ENCODE peak calls at places on chromosomes 11 and 22, in ten cellular contexts. One of them, this sample, is unnamed.

GRCh38 chr11:124811423-124812125 is 11.4 kb upstream of the MSANTD2 start:
- DNase-seq in pancreas: no peak
- DNase-seq in neural progenitor cell: no peak
- DNase-seq in LNCaP clone FGC: no peak
- DNase-seq in right atrium auricular region: no peak
- DNase-seq in astrocyte: no peak
- DNase-seq in tibial nerve: no peak
- DNase-seq in fibroblast of lung: no peak
- DNase-seq in cardiac muscle cell: no peak
- DNase-seq in foreskin fibroblast: no peak
- DNase-seq in this sample: no peak

GRCh38 chr11:14673824-14674432 is 30.3 kb downstream of the PDE3B start:
- DNase-seq in LNCaP clone FGC: no peak
- DNase-seq in neural progenitor cell: no peak
- DNase-seq in fibroblast of lung: no peak
- DNase-seq in tibial nerve: no peak
- DNase-seq in right atrium auricular region: no peak
- DNase-seq in foreskin fibroblast: peak
- DNase-seq in pancreas: no peak
- DNase-seq in astrocyte: no peak
- DNase-seq in cardiac muscle cell: peak
- DNase-seq in this sample: no peak

GRCh38 chr11:10680956-10681487 is 12.5 kb downstream of the IRAG1 start:
- DNase-seq in fibroblast of lung: peak
- DNase-seq in astrocyte: no peak
- DNase-seq in foreskin fibroblast: peak
- DNase-seq in LNCaP clone FGC: no peak
- DNase-seq in tibial nerve: no peak
- DNase-seq in pancreas: no peak
- DNase-seq in cardiac muscle cell: no peak
- DNase-seq in right atrium auricular region: no peak
- DNase-seq in neural progenitor cell: no peak
- DNase-seq in this sample: no peak

GRCh38 chr11:9004310-9004945 is 627 bp upstream of the NRIP3 start:
- DNase-seq in right atrium auricular region: no peak
- DNase-seq in astrocyte: no peak
- DNase-seq in tibial nerve: no peak
- DNase-seq in neural progenitor cell: peak
- DNase-seq in fibroblast of lung: no peak
- DNase-seq in LNCaP clone FGC: no peak
- DNase-seq in cardiac muscle cell: no peak
- DNase-seq in pancreas: peak
- DNase-seq in foreskin fibroblast: no peak
- DNase-seq in this sample: no peak

GRCh38 chr11:65434057-65434666 is 11.6 kb downstream of the NEAT1 start:
- DNase-seq in right atrium auricular region: peak
- DNase-seq in pancreas: no peak
- DNase-seq in tibial nerve: no peak
- DNase-seq in neural progenitor cell: no peak
- DNase-seq in LNCaP clone FGC: no peak
- DNase-seq in astrocyte: no peak
- DNase-seq in foreskin fibroblast: no peak
- DNase-seq in cardiac muscle cell: peak
- DNase-seq in fibroblast of lung: peak
- DNase-seq in this sample: peak

GRCh38 chr11:55942785-55943392 is 6.7 kb upstream of the OR5I1 start:
- DNase-seq in foreskin fibroblast: no peak
- DNase-seq in cardiac muscle cell: peak
- DNase-seq in pancreas: no peak
- DNase-seq in right atrium auricular region: no peak
- DNase-seq in tibial nerve: no peak
- DNase-seq in LNCaP clone FGC: peak
- DNase-seq in fibroblast of lung: peak
- DNase-seq in astrocyte: no peak
- DNase-seq in neural progenitor cell: peak
- DNase-seq in this sample: peak

GRCh38 chr11:911031-911889 is 650 bp upstream of the CHID1 start:
- DNase-seq in astrocyte: peak
- DNase-seq in foreskin fibroblast: peak
- DNase-seq in neural progenitor cell: peak
- DNase-seq in pancreas: no peak
- DNase-seq in tibial nerve: no peak
- DNase-seq in LNCaP clone FGC: no peak
- DNase-seq in fibroblast of lung: peak
- DNase-seq in cardiac muscle cell: peak
- DNase-seq in right atrium auricular region: peak
- DNase-seq in this sample: peak

GRCh38 chr22:21590809-21591641 is 23.5 kb downstream of the UBE2L3 start:
- DNase-seq in pancreas: no peak
- DNase-seq in astrocyte: no peak
- DNase-seq in right atrium auricular region: no peak
- DNase-seq in cardiac muscle cell: no peak
- DNase-seq in foreskin fibroblast: no peak
- DNase-seq in fibroblast of lung: no peak
- DNase-seq in neural progenitor cell: no peak
- DNase-seq in tibial nerve: no peak
- DNase-seq in LNCaP clone FGC: no peak
- DNase-seq in this sample: no peak

GRCh38 chr11:2987881-2988280 is 4.2 kb downstream of the NAP1L4 start:
- DNase-seq in neural progenitor cell: no peak
- DNase-seq in LNCaP clone FGC: no peak
- DNase-seq in right atrium auricular region: no peak
- DNase-seq in cardiac muscle cell: no peak
- DNase-seq in pancreas: no peak
- DNase-seq in foreskin fibroblast: no peak
- DNase-seq in tibial nerve: no peak
- DNase-seq in astrocyte: no peak
- DNase-seq in fibroblast of lung: peak
- DNase-seq in this sample: no peak

GRCh38 chr11:2988996-2989395 is 3.1 kb downstream of the NAP1L4 start:
- DNase-seq in astrocyte: no peak
- DNase-seq in fibroblast of lung: peak
- DNase-seq in right atrium auricular region: no peak
- DNase-seq in foreskin fibroblast: no peak
- DNase-seq in pancreas: no peak
- DNase-seq in cardiac muscle cell: no peak
- DNase-seq in tibial nerve: no peak
- DNase-seq in neural progenitor cell: no peak
- DNase-seq in LNCaP clone FGC: no peak
- DNase-seq in this sample: no peak

GRCh38 chr11:2990617-2991476 is 1.3 kb downstream of the NAP1L4 start:
- DNase-seq in tibial nerve: no peak
- DNase-seq in fibroblast of lung: peak
- DNase-seq in foreskin fibroblast: no peak
- DNase-seq in astrocyte: no peak
- DNase-seq in neural progenitor cell: peak
- DNase-seq in pancreas: no peak
- DNase-seq in cardiac muscle cell: no peak
- DNase-seq in right atrium auricular region: no peak
- DNase-seq in LNCaP clone FGC: no peak
- DNase-seq in this sample: no peak

GRCh38 chr11:2989551-2989950 is 2.6 kb downstream of the NAP1L4 start:
- DNase-seq in right atrium auricular region: no peak
- DNase-seq in fibroblast of lung: no peak
- DNase-seq in cardiac muscle cell: no peak
- DNase-seq in pancreas: no peak
- DNase-seq in neural progenitor cell: no peak
- DNase-seq in tibial nerve: no peak
- DNase-seq in LNCaP clone FGC: no peak
- DNase-seq in foreskin fibroblast: no peak
- DNase-seq in astrocyte: no peak
- DNase-seq in this sample: no peak

DNA sequence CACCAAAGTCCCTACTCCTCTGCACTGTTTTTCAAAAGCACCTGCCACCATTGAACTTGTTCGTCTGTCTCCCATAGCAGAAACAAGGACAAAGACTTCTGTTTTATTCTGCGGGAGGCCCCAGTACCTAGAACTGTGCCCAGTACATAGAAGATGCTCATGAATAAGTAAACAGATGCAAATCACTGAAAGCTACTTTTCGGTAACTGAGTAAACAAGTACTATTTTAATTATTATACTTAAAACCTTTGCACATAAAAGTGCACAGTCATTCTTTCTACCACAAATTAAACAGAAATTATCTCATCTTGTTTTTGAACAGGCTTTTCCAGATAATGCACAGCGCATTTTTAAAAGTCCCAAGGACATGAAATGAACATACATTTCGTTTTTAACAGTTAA is 3.8 kb downstream of the NAP1L4 start:
- DNase-seq in LNCaP clone FGC: peak
- DNase-seq in right atrium auricular region: no peak
- DNase-seq in tibial nerve: no peak
- DNase-seq in fibroblast of lung: peak
- DNase-seq in cardiac muscle cell: no peak
- DNase-seq in astrocyte: no peak
- DNase-seq in neural progenitor cell: no peak
- DNase-seq in foreskin fibroblast: no peak
- DNase-seq in pancreas: no peak
- DNase-seq in this sample: no peak
- H3K4me3 ChIP-seq in LNCaP clone FGC: peak
- H3K4me3 ChIP-seq in right atrium auricular region: no peak
- H3K4me3 ChIP-seq in tibial nerve: no peak
- H3K4me3 ChIP-seq in fibroblast of lung: peak
- H3K4me3 ChIP-seq in cardiac muscle cell: no peak
- H3K4me3 ChIP-seq in astrocyte: peak
- H3K4me3 ChIP-seq in neural progenitor cell: no peak
- H3K4me3 ChIP-seq in foreskin fibroblast: peak
- H3K4me3 ChIP-seq in pancreas: no peak
- H3K4me3 ChIP-seq in this sample: no peak

GRCh38 chr22:29260031-29260560 is 7.7 kb downstream of the RHBDD3 start:
- DNase-seq in neural progenitor cell: no peak
- DNase-seq in tibial nerve: no peak
- DNase-seq in fibroblast of lung: no peak
- DNase-seq in LNCaP clone FGC: no peak
- DNase-seq in astrocyte: no peak
- DNase-seq in cardiac muscle cell: no peak
- DNase-seq in pancreas: no peak
- DNase-seq in foreskin fibroblast: no peak
- DNase-seq in right atrium auricular region: peak
- DNase-seq in this sample: no peak

GRCh38 chr22:29257751-29258181 is 10.0 kb downstream of the RHBDD3 start:
- DNase-seq in fibroblast of lung: no peak
- DNase-seq in LNCaP clone FGC: no peak
- DNase-seq in pancreas: peak
- DNase-seq in tibial nerve: no peak
- DNase-seq in right atrium auricular region: peak
- DNase-seq in foreskin fibroblast: no peak
- DNase-seq in cardiac muscle cell: no peak
- DNase-seq in astrocyte: no peak
- DNase-seq in neural progenitor cell: no peak
- DNase-seq in this sample: no peak

GRCh38 chr22:29258407-29259252 is 9.2 kb downstream of the RHBDD3 start:
- DNase-seq in LNCaP clone FGC: no peak
- DNase-seq in neural progenitor cell: no peak
- DNase-seq in tibial nerve: no peak
- DNase-seq in astrocyte: no peak
- DNase-seq in cardiac muscle cell: no peak
- DNase-seq in pancreas: no peak
- DNase-seq in foreskin fibroblast: no peak
- DNase-seq in fibroblast of lung: no peak
- DNase-seq in right atrium auricular region: peak
- DNase-seq in this sample: no peak

GRCh38 chr22:29260601-29261315 is 7.0 kb downstream of the RHBDD3 start:
- DNase-seq in astrocyte: no peak
- DNase-seq in tibial nerve: no peak
- DNase-seq in foreskin fibroblast: no peak
- DNase-seq in pancreas: no peak
- DNase-seq in fibroblast of lung: no peak
- DNase-seq in neural progenitor cell: no peak
- DNase-seq in LNCaP clone FGC: no peak
- DNase-seq in right atrium auricular region: peak
- DNase-seq in cardiac muscle cell: no peak
- DNase-seq in this sample: no peak

GRCh38 chr22:29259253-29259899 is 8.4 kb downstream of the RHBDD3 start:
- DNase-seq in LNCaP clone FGC: no peak
- DNase-seq in cardiac muscle cell: peak
- DNase-seq in pancreas: no peak
- DNase-seq in foreskin fibroblast: no peak
- DNase-seq in astrocyte: no peak
- DNase-seq in neural progenitor cell: peak
- DNase-seq in right atrium auricular region: peak
- DNase-seq in fibroblast of lung: no peak
- DNase-seq in tibial nerve: no peak
- DNase-seq in this sample: no peak
- TF ChIP-seq CTCF in LNCaP clone FGC: no peak
- TF ChIP-seq CTCF in cardiac muscle cell: no peak
- TF ChIP-seq CTCF in pancreas: no peak
- TF ChIP-seq CTCF in foreskin fibroblast: no peak
- TF ChIP-seq CTCF in astrocyte: no peak
- TF ChIP-seq CTCF in neural progenitor cell: peak
- TF ChIP-seq CTCF in right atrium auricular region: no peak
- TF ChIP-seq CTCF in fibroblast of lung: no peak
- TF ChIP-seq CTCF in tibial nerve: no peak
- TF ChIP-seq CTCF in this sample: peak

GRCh38 chr22:30439836-30440235 is 14.3 kb downstream of the MTFP1 start:
- DNase-seq in fibroblast of lung: no peak
- DNase-seq in pancreas: no peak
- DNase-seq in cardiac muscle cell: no peak
- DNase-seq in tibial nerve: no peak
- DNase-seq in LNCaP clone FGC: no peak
- DNase-seq in neural progenitor cell: no peak
- DNase-seq in foreskin fibroblast: no peak
- DNase-seq in right atrium auricular region: no peak
- DNase-seq in astrocyte: no peak
- DNase-seq in this sample: no peak

GRCh38 chr22:30439226-30439625 is 13.7 kb downstream of the MTFP1 start:
- DNase-seq in astrocyte: no peak
- DNase-seq in right atrium auricular region: no peak
- DNase-seq in fibroblast of lung: no peak
- DNase-seq in tibial nerve: no peak
- DNase-seq in foreskin fibroblast: no peak
- DNase-seq in neural progenitor cell: no peak
- DNase-seq in cardiac muscle cell: no peak
- DNase-seq in pancreas: no peak
- DNase-seq in LNCaP clone FGC: no peak
- DNase-seq in this sample: no peak

GRCh38 chr22:30441088-30441487 is 15.5 kb downstream of the MTFP1 start:
- DNase-seq in astrocyte: no peak
- DNase-seq in fibroblast of lung: no peak
- DNase-seq in foreskin fibroblast: no peak
- DNase-seq in cardiac muscle cell: no peak
- DNase-seq in LNCaP clone FGC: no peak
- DNase-seq in pancreas: no peak
- DNase-seq in tibial nerve: no peak
- DNase-seq in right atrium auricular region: no peak
- DNase-seq in neural progenitor cell: no peak
- DNase-seq in this sample: no peak

GRCh38 chr22:30445438-30445936 is 19.9 kb downstream of the MTFP1 start:
- DNase-seq in LNCaP clone FGC: no peak
- DNase-seq in neural progenitor cell: no peak
- DNase-seq in foreskin fibroblast: peak
- DNase-seq in cardiac muscle cell: no peak
- DNase-seq in right atrium auricular region: no peak
- DNase-seq in tibial nerve: no peak
- DNase-seq in pancreas: no peak
- DNase-seq in fibroblast of lung: peak
- DNase-seq in astrocyte: no peak
- DNase-seq in this sample: peak

DNA sequence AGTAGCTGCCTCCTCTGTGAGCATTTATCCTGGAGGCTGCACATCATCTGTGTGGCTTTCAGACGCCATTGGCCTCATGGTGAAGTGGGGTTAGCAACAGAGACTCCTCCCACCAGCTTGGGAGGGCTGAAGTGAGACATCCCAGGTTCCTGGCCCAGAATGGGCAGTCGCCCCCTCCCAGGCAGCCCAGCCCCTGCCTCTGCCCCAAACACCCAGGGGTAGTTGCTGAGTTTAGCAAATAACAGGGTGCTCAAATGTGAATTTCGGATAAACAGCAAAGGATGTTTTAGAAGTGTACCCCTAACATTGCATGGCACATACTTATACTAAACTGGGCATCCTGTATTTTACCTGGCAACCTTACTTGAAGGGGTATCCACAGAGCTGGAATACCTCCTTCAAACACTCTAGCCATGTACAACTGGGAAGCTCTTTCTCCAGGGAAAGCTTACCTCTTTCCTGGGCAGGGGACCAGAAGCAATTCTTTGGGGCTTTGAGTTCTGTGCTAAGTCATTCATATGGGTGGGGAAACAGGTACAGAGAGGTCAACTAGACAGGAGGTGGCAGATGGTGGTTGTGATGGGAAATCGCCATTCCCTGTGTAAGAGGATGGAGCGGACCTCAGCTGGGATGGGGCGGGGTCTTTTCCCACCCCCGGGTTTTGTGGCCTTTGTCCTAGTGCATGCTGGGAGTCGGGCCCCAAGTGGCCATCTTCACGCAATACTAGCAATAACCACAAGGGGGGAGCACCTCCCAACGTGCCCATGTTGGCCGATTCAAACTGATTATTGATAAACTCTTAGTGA is 19.3 kb downstream of the MTFP1 start:
- DNase-seq in fibroblast of lung: peak
- DNase-seq in cardiac muscle cell: peak
- DNase-seq in astrocyte: no peak
- DNase-seq in foreskin fibroblast: peak
- DNase-seq in pancreas: peak
- DNase-seq in neural progenitor cell: peak
- DNase-seq in LNCaP clone FGC: no peak
- DNase-seq in tibial nerve: no peak
- DNase-seq in right atrium auricular region: no peak
- DNase-seq in this sample: peak
- H3K4me3 ChIP-seq in fibroblast of lung: no peak
- H3K4me3 ChIP-seq in cardiac muscle cell: no peak
- H3K4me3 ChIP-seq in astrocyte: no peak
- H3K4me3 ChIP-seq in foreskin fibroblast: no peak
- H3K4me3 ChIP-seq in pancreas: no peak
- H3K4me3 ChIP-seq in neural progenitor cell: no peak
- H3K4me3 ChIP-seq in LNCaP clone FGC: no peak
- H3K4me3 ChIP-seq in tibial nerve: no peak
- H3K4me3 ChIP-seq in right atrium auricular region: no peak
- H3K4me3 ChIP-seq in this sample: no peak

GRCh38 chr11:31449040-31449439 is 60.4 kb downstream of the IMMP1L start:
- DNase-seq in right atrium auricular region: no peak
- DNase-seq in tibial nerve: no peak
- DNase-seq in foreskin fibroblast: no peak
- DNase-seq in pancreas: no peak
- DNase-seq in fibroblast of lung: no peak
- DNase-seq in LNCaP clone FGC: no peak
- DNase-seq in astrocyte: no peak
- DNase-seq in cardiac muscle cell: no peak
- DNase-seq in neural progenitor cell: no peak
- DNase-seq in this sample: no peak
- TF ChIP-seq CTCF in right atrium auricular region: no peak
- TF ChIP-seq CTCF in tibial nerve: no peak
- TF ChIP-seq CTCF in foreskin fibroblast: no peak
- TF ChIP-seq CTCF in pancreas: no peak
- TF ChIP-seq CTCF in fibroblast of lung: no peak
- TF ChIP-seq CTCF in LNCaP clone FGC: no peak
- TF ChIP-seq CTCF in astrocyte: no peak
- TF ChIP-seq CTCF in cardiac muscle cell: no peak
- TF ChIP-seq CTCF in neural progenitor cell: no peak
- TF ChIP-seq CTCF in this sample: no peak